ENCODE peak calls at places on chromosomes 16 and 17, in seven cellular contexts. U is aorta; M is EL; V is A172; X is stimulated activated CD4-positive, alpha-beta T cell treated with anti-CD3 and anti-CD28 coated beads, TNF-alpha, amount 100 ng/mL, for 48 hours; F is activated gamma-delta T cell treated with anti-CD3 and anti-CD28 coated beads, Interleukin-2, amount 50 U/mL, for 16 hours; O is Caco-2. H is an unnamed sample.
A peak's percentile ranks its signal among the peaks of the same experiment; 100 is the strongest.

GRCh38 chr17:15171433-15172047 is 93.6 kb downstream of the PMP22 start:
- DNase-seq in O (peak; percentile 47), V (peak; percentile 47), U (peak; percentile 75), M (peak; percentile 75), X (peak; percentile 7), F (no peak), H (peak; percentile 18)

GRCh38 chr17:38600906-38601305 is 4.8 kb downstream of the SRCIN1 start:
- DNase-seq in O (no peak), F (no peak), U (no peak), X (no peak), M (no peak), V (no peak), H (no peak)

GRCh38 chr17:19935169-19935568 is 42.5 kb downstream of the AKAP10 start:
- DNase-seq in X (no peak), F (no peak), V (no peak), U (no peak), O (no peak), M (peak; percentile 22), H (no peak)

GRCh38 chr16:4506450-4506849 is 30.3 kb downstream of the HMOX2 start:
- DNase-seq in X (peak; percentile 32), O (peak; percentile 58), U (peak; percentile 67), M (peak; percentile 71), V (peak; percentile 70), F (peak; percentile 25), H (peak; percentile 19)

GRCh38 chr16:4733747-4734062 is 366 bp downstream of the ANKS3 start:
- DNase-seq in M (no peak), O (no peak), F (peak; percentile 8), X (no peak), V (no peak), U (no peak), H (no peak)

GRCh38 chr17:9021985-9022552 is 759 bp downstream of the NTN1 start:
- DNase-seq in M (peak; percentile 24), O (no peak), U (peak; percentile 62), F (no peak), V (no peak), X (no peak), H (no peak)

GRCh38 chr17:32588982-32589381 is 102.2 kb downstream of the CDK5R1 start:
- DNase-seq in F (no peak), O (no peak), V (no peak), X (no peak), U (no peak), M (no peak), H (no peak)

GRCh38 chr16:67475051-67475450 is 5.9 kb downstream of the ATP6V0D1 start:
- DNase-seq in O (no peak), V (no peak), M (no peak), F (no peak), X (no peak), U (no peak), H (no peak)

GRCh38 chr16:22734313-22734869 is 79.6 kb upstream of the HS3ST2 start:
- DNase-seq in F (no peak), O (no peak), U (no peak), V (no peak), X (no peak), M (no peak), H (no peak)

GRCh38 chr16:13483121-13483520 is 436.8 kb upstream of the ERCC4 start:
- DNase-seq in V (no peak), F (no peak), M (no peak), X (no peak), O (no peak), U (no peak), H (no peak)

GRCh38 chr17:41633498-41634197 is 9.3 kb upstream of the KRT17 start:
- DNase-seq in V (no peak), F (no peak), U (no peak), M (no peak), X (no peak), O (peak; percentile 66), H (peak; percentile 8)

GRCh38 chr16:82082543-82083244 is 47.6 kb downstream of the HSD17B2 start:
- DNase-seq in V (peak; percentile 75), F (no peak), U (no peak), M (peak; percentile 48), X (no peak), O (no peak), H (no peak)

GRCh38 chr17:78128616-78129384 is at the start of gene TMC6:
- DNase-seq in O (peak; percentile 91), M (peak; percentile 30), X (no peak), V (peak; percentile 58), F (peak; percentile 54), U (peak; percentile 48), H (no peak)

GRCh38 chr17:34586346-34586846 is 7.0 kb downstream of the TMEM132E start:
- DNase-seq in V (no peak), F (no peak), U (no peak), M (no peak), O (no peak), X (no peak), H (no peak)

GRCh38 chr16:67252806-67253497 is 4.2 kb downstream of the SLC9A5 start:
- DNase-seq in V (no peak), X (no peak), O (no peak), M (no peak), F (no peak), U (no peak), H (no peak)

GRCh38 chr17:77501101-77501566 is 360.4 kb downstream of the SEC14L1 start:
- DNase-seq in M (no peak), X (no peak), F (no peak), O (no peak), V (no peak), U (no peak), H (no peak)

GRCh38 chr17:59093702-59094231 is 12.9 kb downstream of the TRIM37 start:
- DNase-seq in F (no peak), X (no peak), M (peak; percentile 98), O (peak; percentile 67), V (peak; percentile 93), U (peak; percentile 73), H (no peak)

H was measured in SHP77 treated with DMSO at 0.1 percent for 48 hours.